ENCODE peak calls at places on chromosome 15, in nine cellular contexts. V is HTR-8/SVneo; W is stimulated activated CD4-positive, alpha-beta T cell treated with anti-CD3 and anti-CD28 coated beads, Interleukin-12 subunit alpha, Interleukin-12 subunit beta, amount 100 ng/mL, for 48 hours; U is central memory CD4-positive, alpha-beta T cell; J is NCI-H187; Q is T-cell; X is NCI-H82; M is sigmoid colon; E is stimulated activated effector memory CD8-positive, alpha-beta T cell treated with anti-CD3 and anti-CD28 coated beads, Interleukin-12 subunit alpha, Interleukin-12 subunit beta, amount 100 ng/mL, for 72 hours. Z is an unnamed sample.

GRCh38 chr15:58549780-58550064 is 117.9 kb downstream of the LIPC start:
- DNase-seq in V (no peak), W (no peak), U (no peak), J (no peak), Q (no peak), X (peak), M (no peak), E (no peak), Z (no peak)

GRCh38 chr15:94670436-94671034 is 439.2 kb downstream of the MCTP2 start:
- DNase-seq in V (peak), W (no peak), U (peak), J (no peak), Q (no peak), X (peak), M (no peak), E (no peak), Z (peak)

GRCh38 chr15:57821826-57822225 is 115.3 kb downstream of the POLR2M start:
- DNase-seq in V (no peak), W (no peak), U (no peak), J (no peak), Q (no peak), X (no peak), M (no peak), E (no peak), Z (no peak)

GRCh38 chr15:98142584-98142983 is 182.1 kb downstream of the ARRDC4 start:
- DNase-seq in V (no peak), W (no peak), U (no peak), J (no peak), Q (no peak), X (peak), M (no peak), E (no peak), Z (no peak)

GRCh38 chr15:101724675-101725005 is 367 bp upstream of the TARS3 start:
- DNase-seq in V (no peak), W (no peak), U (no peak), J (no peak), Q (no peak), X (no peak), M (no peak), E (no peak), Z (no peak)

GRCh38 chr15:101479342-101479845 is 10.1 kb downstream of the PCSK6 start:
- DNase-seq in V (no peak), W (no peak), U (no peak), J (no peak), Q (no peak), X (no peak), M (no peak), E (no peak), Z (no peak)

GRCh38 chr15:55917881-55918296 is 75.5 kb downstream of the NEDD4 start:
- DNase-seq in V (peak), W (no peak), U (no peak), J (no peak), Q (no peak), X (peak), M (no peak), E (no peak), Z (peak)

GRCh38 chr15:85642693-85643058 is 152.0 kb downstream of the KLHL25 start:
- DNase-seq in V (no peak), W (no peak), U (no peak), J (no peak), Q (no peak), X (no peak), M (peak), E (no peak), Z (no peak)

GRCh38 chr15:57090460-57090859 is 172.0 kb downstream of the TCF12 start:
- DNase-seq in V (no peak), W (no peak), U (no peak), J (peak), Q (no peak), X (peak), M (no peak), E (no peak), Z (no peak)

GRCh38 chr15:52658955-52659354 is 20.2 kb downstream of the ATOSA start:
- DNase-seq in V (no peak), W (peak), U (peak), J (no peak), Q (no peak), X (no peak), M (no peak), E (peak), Z (no peak)

GRCh38 chr15:67091073-67091965 is 25.9 kb downstream of the SMAD3 start:
- DNase-seq in V (peak), W (peak), U (peak), J (no peak), Q (peak), X (no peak), M (peak), E (peak), Z (peak)

GRCh38 chr15:52010633-52011595 is 8.1 kb upstream of the MAPK6 start:
- DNase-seq in V (no peak), W (peak), U (no peak), J (no peak), Q (no peak), X (no peak), M (peak), E (no peak), Z (peak)

GRCh38 chr15:100202309-100202943 is 139.3 kb downstream of the ADAMTS17 start:
- DNase-seq in V (no peak), W (no peak), U (no peak), J (no peak), Q (no peak), X (no peak), M (no peak), E (no peak), Z (no peak)

GRCh38 chr15:50046868-50047267 is 72.2 kb downstream of the ATP8B4 start:
- DNase-seq in V (no peak), W (no peak), U (no peak), J (no peak), Q (no peak), X (no peak), M (no peak), E (no peak), Z (no peak)

GRCh38 chr15:64044315-64045105 is 1.8 kb downstream of the DAPK2 start:
- DNase-seq in V (no peak), W (no peak), U (no peak), J (no peak), Q (no peak), X (no peak), M (no peak), E (no peak), Z (no peak)

GRCh38 chr15:22263738-22264137 is 183.4 kb downstream of the OR4M2 start:
- DNase-seq in V (no peak), W (peak), U (no peak), J (no peak), Q (no peak), X (no peak), M (no peak), E (no peak), Z (no peak)

GRCh38 chr15:40234783-40235182 is 4.1 kb upstream of the PAK6 start:
- DNase-seq in V (no peak), W (no peak), U (no peak), J (no peak), Q (no peak), X (peak), M (no peak), E (no peak), Z (peak)

GRCh38 chr15:63296195-63296594 is 18.8 kb downstream of the APH1B start:
- DNase-seq in V (no peak), W (no peak), U (no peak), J (no peak), Q (no peak), X (no peak), M (no peak), E (no peak), Z (no peak)

GRCh38 chr15:56715220-56715619 is 18.1 kb downstream of the ZNF280D start:
- DNase-seq in V (no peak), W (no peak), U (no peak), J (no peak), Q (no peak), X (no peak), M (no peak), E (no peak), Z (no peak)

GRCh38 chr15:48861813-48862431 is 16.0 kb upstream of the EID1 start:
- DNase-seq in V (peak), W (peak), U (peak), J (no peak), Q (peak), X (peak), M (no peak), E (no peak), Z (peak)

GRCh38 chr15:73355866-73356265 is 12.9 kb downstream of the HCN4 start:
- DNase-seq in V (no peak), W (no peak), U (no peak), J (no peak), Q (no peak), X (no peak), M (no peak), E (no peak), Z (no peak)

GRCh38 chr15:78035861-78036476 is 41.5 kb downstream of the TBC1D2B start:
- DNase-seq in V (no peak), W (no peak), U (no peak), J (no peak), Q (no peak), X (no peak), M (no peak), E (no peak), Z (no peak)

GRCh38 chr15:73800662-73801345 is 47.7 kb upstream of the INSYN1 start:
- DNase-seq in V (peak), W (no peak), U (no peak), J (no peak), Q (no peak), X (peak), M (peak), E (no peak), Z (peak)

GRCh38 chr15:99976000-99976399 is 242.8 kb upstream of the LYSMD4 start:
- DNase-seq in V (no peak), W (no peak), U (no peak), J (no peak), Q (no peak), X (no peak), M (no peak), E (no peak), Z (no peak)

GRCh38 chr15:34161329-34161953 is 48.5 kb downstream of the KATNBL1 start:
- DNase-seq in V (no peak), W (no peak), U (no peak), J (no peak), Q (no peak), X (no peak), M (no peak), E (no peak), Z (peak)

GRCh38 chr15:97316362-97316761 is 644.1 kb upstream of the ARRDC4 start:
- DNase-seq in V (no peak), W (no peak), U (no peak), J (no peak), Q (no peak), X (no peak), M (no peak), E (no peak), Z (no peak)

GRCh38 chr15:98967096-98967495 is 40.5 kb downstream of the PGPEP1L start:
- DNase-seq in V (no peak), W (no peak), U (no peak), J (no peak), Q (no peak), X (no peak), M (no peak), E (no peak), Z (no peak)

GRCh38 chr15:78207641-78208340 is 26.6 kb downstream of the ACSBG1 start:
- DNase-seq in V (no peak), W (no peak), U (no peak), J (no peak), Q (no peak), X (no peak), M (no peak), E (no peak), Z (no peak)

GRCh38 chr15:77118787-77119410 is 48.0 kb upstream of the TSPAN3 start:
- DNase-seq in V (peak), W (peak), U (peak), J (no peak), Q (peak), X (peak), M (no peak), E (no peak), Z (peak)

GRCh38 chr15:57507111-57507510 is 84.6 kb upstream of the MYZAP start:
- DNase-seq in V (no peak), W (no peak), U (no peak), J (no peak), Q (no peak), X (no peak), M (no peak), E (no peak), Z (no peak)

GRCh38 chr15:69758291-69758771 is 305.7 kb downstream of the RPLP1 start:
- DNase-seq in V (no peak), W (no peak), U (no peak), J (no peak), Q (no peak), X (no peak), M (no peak), E (no peak), Z (no peak)

GRCh38 chr15:66581972-66582537 is 16.3 kb upstream of the LCTL start:
- DNase-seq in V (no peak), W (no peak), U (no peak), J (no peak), Q (no peak), X (no peak), M (no peak), E (no peak), Z (no peak)

GRCh38 chr15:96353931-96354730 is 23.6 kb downstream of the NR2F2 start:
- DNase-seq in V (no peak), W (no peak), U (no peak), J (no peak), Q (no peak), X (peak), M (no peak), E (no peak), Z (no peak)

GRCh38 chr15:59371458-59372351 is 966 bp downstream of the MYO1E start:
- DNase-seq in V (no peak), W (no peak), U (no peak), J (no peak), Q (no peak), X (no peak), M (peak), E (peak), Z (peak)

GRCh38 chr15:75307778-75308390 is 25.2 kb downstream of the GOLGA6D start:
- DNase-seq in V (peak), W (no peak), U (no peak), J (no peak), Q (no peak), X (peak), M (peak), E (no peak), Z (peak)

Z was measured in RWPE1.